ENCODE peak calls at places on chromosomes 16 and 17, in ten cellular contexts. One of them, this sample, is unnamed.
A peak's percentile ranks its signal among the peaks of the same experiment; 100 is the strongest.

GRCh38 chr17:37069087-37069486 is 120.3 kb downstream of the AATF start:
- DNase-seq in fibroblast of lung: no peak
- DNase-seq in dorsolateral prefrontal cortex: no peak
- DNase-seq in endothelial cell of umbilical vein: no peak
- DNase-seq in tibial artery: no peak
- DNase-seq in A549: no peak
- DNase-seq in astrocyte of the spinal cord: no peak
- DNase-seq in heart right ventricle: no peak
- DNase-seq in CD4-positive, alpha-beta T cell: no peak
- DNase-seq in esophagus squamous epithelium: no peak
- DNase-seq in this sample: no peak

GRCh38 chr17:65750678-65751077 is 189.2 kb upstream of the AXIN2 start:
- DNase-seq in fibroblast of lung: peak; percentile 88
- DNase-seq in dorsolateral prefrontal cortex: no peak
- DNase-seq in endothelial cell of umbilical vein: peak; percentile 62
- DNase-seq in tibial artery: no peak
- DNase-seq in A549: peak; percentile 67
- DNase-seq in astrocyte of the spinal cord: peak; percentile 97
- DNase-seq in heart right ventricle: peak; percentile 56
- DNase-seq in CD4-positive, alpha-beta T cell: peak; percentile 40
- DNase-seq in esophagus squamous epithelium: no peak
- DNase-seq in this sample: peak; percentile 73

GRCh38 chr17:44212507-44213402 is 6.7 kb downstream of the UBTF start:
- DNase-seq in fibroblast of lung: no peak
- DNase-seq in dorsolateral prefrontal cortex: no peak
- DNase-seq in endothelial cell of umbilical vein: no peak
- DNase-seq in tibial artery: no peak
- DNase-seq in A549: no peak
- DNase-seq in astrocyte of the spinal cord: no peak
- DNase-seq in heart right ventricle: no peak
- DNase-seq in CD4-positive, alpha-beta T cell: no peak
- DNase-seq in esophagus squamous epithelium: no peak
- DNase-seq in this sample: no peak

GRCh38 chr16:57172891-57173290 is 12.9 kb downstream of the PSME3IP1 start:
- DNase-seq in fibroblast of lung: no peak
- DNase-seq in dorsolateral prefrontal cortex: no peak
- DNase-seq in endothelial cell of umbilical vein: no peak
- DNase-seq in tibial artery: no peak
- DNase-seq in A549: no peak
- DNase-seq in astrocyte of the spinal cord: no peak
- DNase-seq in heart right ventricle: no peak
- DNase-seq in CD4-positive, alpha-beta T cell: no peak
- DNase-seq in esophagus squamous epithelium: no peak
- DNase-seq in this sample: no peak

GRCh38 chr17:64741038-64741641 is 79.0 kb upstream of the SMURF2 start:
- DNase-seq in fibroblast of lung: peak; percentile 33
- DNase-seq in dorsolateral prefrontal cortex: no peak
- DNase-seq in endothelial cell of umbilical vein: peak; percentile 90
- DNase-seq in tibial artery: peak; percentile 59
- DNase-seq in A549: no peak
- DNase-seq in astrocyte of the spinal cord: peak; percentile 74
- DNase-seq in heart right ventricle: peak; percentile 30
- DNase-seq in CD4-positive, alpha-beta T cell: no peak
- DNase-seq in esophagus squamous epithelium: no peak
- DNase-seq in this sample: no peak

GRCh38 chr17:1649844-1650409 is at the start of gene RILP:
- DNase-seq in fibroblast of lung: peak; percentile 42
- DNase-seq in dorsolateral prefrontal cortex: no peak
- DNase-seq in endothelial cell of umbilical vein: peak; percentile 61
- DNase-seq in tibial artery: peak; percentile 74
- DNase-seq in A549: peak; percentile 62
- DNase-seq in astrocyte of the spinal cord: peak; percentile 16
- DNase-seq in heart right ventricle: peak; percentile 89
- DNase-seq in CD4-positive, alpha-beta T cell: no peak
- DNase-seq in esophagus squamous epithelium: no peak
- DNase-seq in this sample: peak; percentile 87

GRCh38 chr17:20263595-20263994 is 203.7 kb downstream of the LGALS9B start:
- DNase-seq in fibroblast of lung: peak; percentile 48
- DNase-seq in dorsolateral prefrontal cortex: no peak
- DNase-seq in endothelial cell of umbilical vein: no peak
- DNase-seq in tibial artery: no peak
- DNase-seq in A549: no peak
- DNase-seq in astrocyte of the spinal cord: peak; percentile 56
- DNase-seq in heart right ventricle: no peak
- DNase-seq in CD4-positive, alpha-beta T cell: no peak
- DNase-seq in esophagus squamous epithelium: no peak
- DNase-seq in this sample: no peak

GRCh38 chr17:35605753-35606152 is 18.6 kb downstream of the AP2B1 start:
- DNase-seq in fibroblast of lung: no peak
- DNase-seq in dorsolateral prefrontal cortex: no peak
- DNase-seq in endothelial cell of umbilical vein: no peak
- DNase-seq in tibial artery: no peak
- DNase-seq in A549: no peak
- DNase-seq in astrocyte of the spinal cord: peak; percentile 52
- DNase-seq in heart right ventricle: no peak
- DNase-seq in CD4-positive, alpha-beta T cell: no peak
- DNase-seq in esophagus squamous epithelium: no peak
- DNase-seq in this sample: no peak

GRCh38 chr17:59626756-59627155 is 7.1 kb downstream of the CLTC start:
- DNase-seq in fibroblast of lung: no peak
- DNase-seq in dorsolateral prefrontal cortex: no peak
- DNase-seq in endothelial cell of umbilical vein: no peak
- DNase-seq in tibial artery: no peak
- DNase-seq in A549: no peak
- DNase-seq in astrocyte of the spinal cord: no peak
- DNase-seq in heart right ventricle: no peak
- DNase-seq in CD4-positive, alpha-beta T cell: no peak
- DNase-seq in esophagus squamous epithelium: no peak
- DNase-seq in this sample: no peak

GRCh38 chr17:59668816-59669215 is 38.4 kb downstream of the PTRH2 start:
- DNase-seq in fibroblast of lung: peak; percentile 87
- DNase-seq in dorsolateral prefrontal cortex: no peak
- DNase-seq in endothelial cell of umbilical vein: peak; percentile 94
- DNase-seq in tibial artery: no peak
- DNase-seq in A549: no peak
- DNase-seq in astrocyte of the spinal cord: peak; percentile 97
- DNase-seq in heart right ventricle: no peak
- DNase-seq in CD4-positive, alpha-beta T cell: no peak
- DNase-seq in esophagus squamous epithelium: no peak
- DNase-seq in this sample: no peak

GRCh38 chr17:45940826-45941225 is 46.5 kb downstream of the MAPT start:
- DNase-seq in fibroblast of lung: no peak
- DNase-seq in dorsolateral prefrontal cortex: no peak
- DNase-seq in endothelial cell of umbilical vein: no peak
- DNase-seq in tibial artery: peak; percentile 83
- DNase-seq in A549: no peak
- DNase-seq in astrocyte of the spinal cord: no peak
- DNase-seq in heart right ventricle: peak; percentile 20
- DNase-seq in CD4-positive, alpha-beta T cell: no peak
- DNase-seq in esophagus squamous epithelium: no peak
- DNase-seq in this sample: no peak

GRCh38 chr17:68197091-68197996 is 50.5 kb upstream of the AMZ2 start:
- DNase-seq in fibroblast of lung: no peak
- DNase-seq in dorsolateral prefrontal cortex: no peak
- DNase-seq in endothelial cell of umbilical vein: no peak
- DNase-seq in tibial artery: no peak
- DNase-seq in A549: peak; percentile 47
- DNase-seq in astrocyte of the spinal cord: no peak
- DNase-seq in heart right ventricle: no peak
- DNase-seq in CD4-positive, alpha-beta T cell: no peak
- DNase-seq in esophagus squamous epithelium: no peak
- DNase-seq in this sample: peak; percentile 21

GRCh38 chr16:82627811-82628339 is 1.1 kb downstream of the CDH13 start:
- DNase-seq in fibroblast of lung: no peak
- DNase-seq in dorsolateral prefrontal cortex: no peak
- DNase-seq in endothelial cell of umbilical vein: peak; percentile 56
- DNase-seq in tibial artery: peak; percentile 41
- DNase-seq in A549: no peak
- DNase-seq in astrocyte of the spinal cord: peak; percentile 51
- DNase-seq in heart right ventricle: peak; percentile 33
- DNase-seq in CD4-positive, alpha-beta T cell: no peak
- DNase-seq in esophagus squamous epithelium: no peak
- DNase-seq in this sample: peak; percentile 45

GRCh38 chr16:4494746-4495490 is 18.7 kb downstream of the HMOX2 start:
- DNase-seq in fibroblast of lung: peak; percentile 72
- DNase-seq in dorsolateral prefrontal cortex: no peak
- DNase-seq in endothelial cell of umbilical vein: no peak
- DNase-seq in tibial artery: no peak
- DNase-seq in A549: no peak
- DNase-seq in astrocyte of the spinal cord: peak; percentile 72
- DNase-seq in heart right ventricle: no peak
- DNase-seq in CD4-positive, alpha-beta T cell: no peak
- DNase-seq in esophagus squamous epithelium: no peak
- DNase-seq in this sample: no peak

GRCh38 chr17:34006126-34006525 is 249.0 kb upstream of the CCL2 start:
- DNase-seq in fibroblast of lung: no peak
- DNase-seq in dorsolateral prefrontal cortex: no peak
- DNase-seq in endothelial cell of umbilical vein: no peak
- DNase-seq in tibial artery: no peak
- DNase-seq in A549: no peak
- DNase-seq in astrocyte of the spinal cord: no peak
- DNase-seq in heart right ventricle: no peak
- DNase-seq in CD4-positive, alpha-beta T cell: no peak
- DNase-seq in esophagus squamous epithelium: no peak
- DNase-seq in this sample: no peak

GRCh38 chr17:63139356-63139755 is 173.3 kb downstream of the TANC2 start:
- DNase-seq in fibroblast of lung: no peak
- DNase-seq in dorsolateral prefrontal cortex: no peak
- DNase-seq in endothelial cell of umbilical vein: no peak
- DNase-seq in tibial artery: no peak
- DNase-seq in A549: no peak
- DNase-seq in astrocyte of the spinal cord: no peak
- DNase-seq in heart right ventricle: no peak
- DNase-seq in CD4-positive, alpha-beta T cell: no peak
- DNase-seq in esophagus squamous epithelium: no peak
- DNase-seq in this sample: no peak

GRCh38 chr17:35241520-35241919 is 1.4 kb upstream of the SLFN5 start:
- DNase-seq in fibroblast of lung: no peak
- DNase-seq in dorsolateral prefrontal cortex: no peak
- DNase-seq in endothelial cell of umbilical vein: no peak
- DNase-seq in tibial artery: no peak
- DNase-seq in A549: no peak
- DNase-seq in astrocyte of the spinal cord: no peak
- DNase-seq in heart right ventricle: no peak
- DNase-seq in CD4-positive, alpha-beta T cell: peak; percentile 39
- DNase-seq in esophagus squamous epithelium: no peak
- DNase-seq in this sample: no peak

GRCh38 chr17:72702136-72702735 is 390.3 kb downstream of the SLC39A11 start:
- DNase-seq in fibroblast of lung: peak; percentile 72
- DNase-seq in dorsolateral prefrontal cortex: no peak
- DNase-seq in endothelial cell of umbilical vein: no peak
- DNase-seq in tibial artery: no peak
- DNase-seq in A549: peak; percentile 97
- DNase-seq in astrocyte of the spinal cord: peak; percentile 74
- DNase-seq in heart right ventricle: no peak
- DNase-seq in CD4-positive, alpha-beta T cell: no peak
- DNase-seq in esophagus squamous epithelium: no peak
- DNase-seq in this sample: no peak

GRCh38 chr17:76659928-76660614 is 16.5 kb upstream of the ST6GALNAC1 start:
- DNase-seq in fibroblast of lung: peak; percentile 16
- DNase-seq in dorsolateral prefrontal cortex: no peak
- DNase-seq in endothelial cell of umbilical vein: no peak
- DNase-seq in tibial artery: peak; percentile 13
- DNase-seq in A549: no peak
- DNase-seq in astrocyte of the spinal cord: no peak
- DNase-seq in heart right ventricle: no peak
- DNase-seq in CD4-positive, alpha-beta T cell: peak; percentile 6
- DNase-seq in esophagus squamous epithelium: no peak
- DNase-seq in this sample: no peak

GRCh38 chr17:37273419-37274051 is 102.2 kb upstream of the C17orf78 start:
- DNase-seq in fibroblast of lung: peak; percentile 96
- DNase-seq in dorsolateral prefrontal cortex: no peak
- DNase-seq in endothelial cell of umbilical vein: peak; percentile 62
- DNase-seq in tibial artery: no peak
- DNase-seq in A549: no peak
- DNase-seq in astrocyte of the spinal cord: peak; percentile 37
- DNase-seq in heart right ventricle: no peak
- DNase-seq in CD4-positive, alpha-beta T cell: no peak
- DNase-seq in esophagus squamous epithelium: no peak
- DNase-seq in this sample: no peak

GRCh38 chr17:57862410-57862989 is 12.7 kb upstream of the MRPS23 start:
- DNase-seq in fibroblast of lung: no peak
- DNase-seq in dorsolateral prefrontal cortex: no peak
- DNase-seq in endothelial cell of umbilical vein: no peak
- DNase-seq in tibial artery: no peak
- DNase-seq in A549: no peak
- DNase-seq in astrocyte of the spinal cord: no peak
- DNase-seq in heart right ventricle: no peak
- DNase-seq in CD4-positive, alpha-beta T cell: no peak
- DNase-seq in esophagus squamous epithelium: no peak
- DNase-seq in this sample: no peak

GRCh38 chr16:9372934-9373890 is 281.8 kb downstream of the HAPSTR1 start:
- DNase-seq in fibroblast of lung: no peak
- DNase-seq in dorsolateral prefrontal cortex: no peak
- DNase-seq in endothelial cell of umbilical vein: no peak
- DNase-seq in tibial artery: no peak
- DNase-seq in A549: no peak
- DNase-seq in astrocyte of the spinal cord: no peak
- DNase-seq in heart right ventricle: no peak
- DNase-seq in CD4-positive, alpha-beta T cell: no peak
- DNase-seq in esophagus squamous epithelium: no peak
- DNase-seq in this sample: no peak
- TF ChIP-seq CTCF in fibroblast of lung: no peak
- TF ChIP-seq CTCF in dorsolateral prefrontal cortex: peak; percentile 17
- TF ChIP-seq CTCF in endothelial cell of umbilical vein: no peak
- TF ChIP-seq CTCF in tibial artery: no peak
- TF ChIP-seq CTCF in A549: no peak
- TF ChIP-seq CTCF in astrocyte of the spinal cord: no peak
- TF ChIP-seq CTCF in heart right ventricle: no peak
- TF ChIP-seq CTCF in CD4-positive, alpha-beta T cell: no peak
- TF ChIP-seq CTCF in esophagus squamous epithelium: no peak
- TF ChIP-seq CTCF in this sample: no peak

GRCh38 chr16:47019563-47019962 is 46.1 kb upstream of the DNAJA2 start:
- DNase-seq in fibroblast of lung: peak; percentile 23
- DNase-seq in dorsolateral prefrontal cortex: no peak
- DNase-seq in endothelial cell of umbilical vein: peak; percentile 34
- DNase-seq in tibial artery: no peak
- DNase-seq in A549: no peak
- DNase-seq in astrocyte of the spinal cord: peak; percentile 8
- DNase-seq in heart right ventricle: no peak
- DNase-seq in CD4-positive, alpha-beta T cell: no peak
- DNase-seq in esophagus squamous epithelium: no peak
- DNase-seq in this sample: no peak
- TF ChIP-seq CTCF in fibroblast of lung: peak; percentile 27
- TF ChIP-seq CTCF in dorsolateral prefrontal cortex: peak; percentile 22
- TF ChIP-seq CTCF in endothelial cell of umbilical vein: peak; percentile 10
- TF ChIP-seq CTCF in tibial artery: no peak
- TF ChIP-seq CTCF in A549: peak; percentile 45
- TF ChIP-seq CTCF in astrocyte of the spinal cord: peak; percentile 8
- TF ChIP-seq CTCF in heart right ventricle: peak; percentile 8
- TF ChIP-seq CTCF in CD4-positive, alpha-beta T cell: no peak
- TF ChIP-seq CTCF in esophagus squamous epithelium: no peak
- TF ChIP-seq CTCF in this sample: no peak

GRCh38 chr16:73743665-73744496 is 552.7 kb upstream of the PSMD7 start:
- DNase-seq in fibroblast of lung: peak; percentile 8
- DNase-seq in dorsolateral prefrontal cortex: no peak
- DNase-seq in endothelial cell of umbilical vein: no peak
- DNase-seq in tibial artery: no peak
- DNase-seq in A549: no peak
- DNase-seq in astrocyte of the spinal cord: no peak
- DNase-seq in heart right ventricle: no peak
- DNase-seq in CD4-positive, alpha-beta T cell: no peak
- DNase-seq in esophagus squamous epithelium: no peak
- DNase-seq in this sample: no peak
- TF ChIP-seq CTCF in fibroblast of lung: peak; percentile 7
- TF ChIP-seq CTCF in dorsolateral prefrontal cortex: no peak
- TF ChIP-seq CTCF in endothelial cell of umbilical vein: no peak
- TF ChIP-seq CTCF in tibial artery: no peak
- TF ChIP-seq CTCF in A549: no peak
- TF ChIP-seq CTCF in astrocyte of the spinal cord: no peak
- TF ChIP-seq CTCF in heart right ventricle: no peak
- TF ChIP-seq CTCF in CD4-positive, alpha-beta T cell: no peak
- TF ChIP-seq CTCF in esophagus squamous epithelium: no peak
- TF ChIP-seq CTCF in this sample: peak; percentile 17

GRCh38 chr17:50195196-50195865 is 6.1 kb downstream of the COL1A1 start:
- DNase-seq in fibroblast of lung: no peak
- DNase-seq in dorsolateral prefrontal cortex: no peak
- DNase-seq in endothelial cell of umbilical vein: no peak
- DNase-seq in tibial artery: no peak
- DNase-seq in A549: no peak
- DNase-seq in astrocyte of the spinal cord: peak; percentile 53
- DNase-seq in heart right ventricle: no peak
- DNase-seq in CD4-positive, alpha-beta T cell: no peak
- DNase-seq in esophagus squamous epithelium: no peak
- DNase-seq in this sample: no peak
- TF ChIP-seq CTCF in fibroblast of lung: peak; percentile 38
- TF ChIP-seq CTCF in dorsolateral prefrontal cortex: no peak
- TF ChIP-seq CTCF in endothelial cell of umbilical vein: no peak
- TF ChIP-seq CTCF in tibial artery: no peak
- TF ChIP-seq CTCF in A549: peak; percentile 8
- TF ChIP-seq CTCF in astrocyte of the spinal cord: peak; percentile 51
- TF ChIP-seq CTCF in heart right ventricle: no peak
- TF ChIP-seq CTCF in CD4-positive, alpha-beta T cell: no peak
- TF ChIP-seq CTCF in esophagus squamous epithelium: no peak
- TF ChIP-seq CTCF in this sample: no peak

This sample was measured in left ventricle myocardium inferior.